ENCODE peak calls at places on chromosomes 1 and 21, in six cellular contexts. J is Peyer's patch, Z is neuronal stem cell, D is H9, T is tibial artery, G is prostate gland. X is an unnamed sample. For H3K4me1 and H3K27me3, the result is how much of the 10 kb centered on the place peaks cover.

GRCh38 chr1:84675631-84676030 is 14.6 kb downstream of the SSX2IP start:
- DNase-seq in J (no peak), Z (no peak), D (no peak), T (no peak), G (no peak), X (no peak)

GRCh38 chr21:39556176-39556575 is 56.6 kb upstream of the B3GALT5 start:
- DNase-seq in J (no peak), Z (peak), D (peak), T (no peak), G (no peak), X (no peak)

GRCh38 chr1:39729842-39730241 is 8.8 kb upstream of the PPIE start:
- DNase-seq in J (no peak), Z (no peak), D (no peak), T (no peak), G (no peak), X (no peak)

GRCh38 chr1:34846265-34846664 is 13.3 kb downstream of the SMIM12 start:
- DNase-seq in J (no peak), Z (no peak), D (no peak), T (no peak), G (no peak), X (no peak)

GRCh38 chr1:68384872-68385390 is 64.8 kb downstream of the RPE65 start:
- DNase-seq in J (no peak), Z (no peak), D (no peak), T (no peak), G (no peak), X (no peak)

GRCh38 chr1:234505774-234506114 is 26.8 kb upstream of the TARBP1 start:
- DNase-seq in J (no peak), Z (no peak), D (no peak), T (no peak), G (no peak), X (no peak)

GRCh38 chr1:167658574-167659328 is 28.7 kb downstream of the RCSD1 start:
- DNase-seq in J (no peak), Z (no peak), D (no peak), T (no peak), G (no peak), X (no peak)

GRCh38 chr1:10109372-10109771 is 76.6 kb downstream of the UBE4B start:
- DNase-seq in J (no peak), Z (no peak), D (no peak), T (no peak), G (peak), X (no peak)

GRCh38 chr1:179094826-179095225 is 13.0 kb downstream of the TOR3A start:
- DNase-seq in J (no peak), Z (no peak), D (no peak), T (no peak), G (peak), X (no peak)

GRCh38 chr21:44024257-44024656 is 12.1 kb downstream of the TRAPPC10 start:
- DNase-seq in J (no peak), Z (no peak), D (no peak), T (no peak), G (no peak), X (no peak)

GRCh38 chr1:168676861-168677260 is 52.1 kb downstream of the DPT start:
- DNase-seq in J (no peak), Z (no peak), D (no peak), T (no peak), G (no peak), X (no peak)

GRCh38 chr1:27806758-27807157 is 23.8 kb upstream of the PPP1R8 start:
- DNase-seq in J (no peak), Z (no peak), D (no peak), T (no peak), G (no peak), X (no peak)

GRCh38 chr21:42845296-42845965 is 33.9 kb downstream of the WDR4 start:
- DNase-seq in J (peak), Z (no peak), D (peak), T (peak), G (peak), X (peak)

GRCh38 chr1:20322081-20322824 is 31.6 kb downstream of the VWA5B1 start:
- DNase-seq in J (no peak), Z (no peak), D (no peak), T (no peak), G (no peak), X (no peak)

GRCh38 chr1:9400425-9401079 is 107.9 kb downstream of the SPSB1 start:
- DNase-seq in J (no peak), Z (no peak), D (no peak), T (no peak), G (no peak), X (no peak)

GRCh38 chr1:1678581-1679380 is 13.8 kb downstream of the SLC35E2B start:
- DNase-seq in J (peak), Z (no peak), D (peak), T (peak), G (no peak), X (peak)

GRCh38 chr1:241749924-241750695 is 97.9 kb upstream of the EXO1 start:
- DNase-seq in J (no peak), Z (no peak), D (no peak), T (no peak), G (no peak), X (no peak)

GRCh38 chr1:203625623-203626189 is 926 bp upstream of the ATP2B4 start:
- DNase-seq in J (no peak), Z (no peak), D (no peak), T (no peak), G (peak), X (no peak)

GRCh38 chr21:25657140-25657539 is 18.1 kb downstream of the JAM2 start:
- DNase-seq in J (no peak), Z (no peak), D (no peak), T (no peak), G (no peak), X (no peak)

GRCh38 chr1:44021581-44022321 is 9.5 kb downstream of the SLC6A9 start:
- DNase-seq in J (peak), Z (no peak), D (no peak), T (no peak), G (no peak), X (no peak)

GRCh38 chr1:115969509-115969908 is 6.8 kb upstream of the SLC22A15 start:
- DNase-seq in J (no peak), Z (no peak), D (peak), T (no peak), G (no peak), X (no peak)

GRCh38 chr1:236261033-236261432 is 20.7 kb downstream of the ERO1B start:
- DNase-seq in J (no peak), Z (no peak), D (no peak), T (no peak), G (no peak), X (no peak)

GRCh38 chr1:9500756-9501754 is 38.2 kb upstream of the SLC25A33 start:
- DNase-seq in J (no peak), Z (no peak), D (no peak), T (no peak), G (no peak), X (no peak)

GRCh38 chr1:63042278-63042677 is 258.3 kb downstream of the ATG4C start:
- DNase-seq in J (no peak), Z (no peak), D (no peak), T (no peak), G (no peak), X (no peak)

DNA sequence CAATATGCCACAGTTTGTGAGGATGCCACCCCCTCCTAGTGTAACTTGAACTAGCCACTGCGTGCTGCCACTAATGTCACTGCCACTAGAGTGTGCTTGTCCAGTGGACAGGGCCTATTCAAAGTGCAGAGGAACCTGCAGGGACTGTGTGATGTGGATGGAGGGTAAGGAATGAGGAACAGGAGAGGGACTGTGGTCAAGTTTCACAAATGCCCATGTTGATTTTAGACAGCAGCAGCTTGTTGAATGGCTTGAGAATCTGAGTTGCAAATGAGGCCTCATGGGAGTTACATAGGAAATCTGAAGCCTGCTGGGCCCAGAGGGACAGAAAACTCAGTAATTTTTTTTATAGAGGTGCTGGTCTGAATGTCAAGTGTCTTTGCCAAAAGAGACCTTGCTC is 112.3 kb downstream of the HHAT start:
- DNase-seq in J (no peak), Z (no peak), D (no peak), T (no peak), G (no peak), X (no peak)
- H3K4me1 ChIP-seq in J (under half), Z (under half), D (under half), T (under half), G (under half), X (under half)

GRCh38 chr1:26557078-26557477 is 27.5 kb downstream of the RPS6KA1 start:
- DNase-seq in J (no peak), Z (no peak), D (no peak), T (no peak), G (no peak), X (no peak)

GRCh38 chr1:26554781-26555180 is 25.2 kb downstream of the RPS6KA1 start:
- DNase-seq in J (no peak), Z (no peak), D (no peak), T (no peak), G (no peak), X (no peak)

GRCh38 chr1:26553942-26554682 is 24.6 kb downstream of the RPS6KA1 start:
- DNase-seq in J (no peak), Z (no peak), D (no peak), T (no peak), G (no peak), X (peak)

GRCh38 chr1:26555550-26555981 is 26.0 kb downstream of the RPS6KA1 start:
- DNase-seq in J (no peak), Z (no peak), D (no peak), T (no peak), G (no peak), X (no peak)

DNA sequence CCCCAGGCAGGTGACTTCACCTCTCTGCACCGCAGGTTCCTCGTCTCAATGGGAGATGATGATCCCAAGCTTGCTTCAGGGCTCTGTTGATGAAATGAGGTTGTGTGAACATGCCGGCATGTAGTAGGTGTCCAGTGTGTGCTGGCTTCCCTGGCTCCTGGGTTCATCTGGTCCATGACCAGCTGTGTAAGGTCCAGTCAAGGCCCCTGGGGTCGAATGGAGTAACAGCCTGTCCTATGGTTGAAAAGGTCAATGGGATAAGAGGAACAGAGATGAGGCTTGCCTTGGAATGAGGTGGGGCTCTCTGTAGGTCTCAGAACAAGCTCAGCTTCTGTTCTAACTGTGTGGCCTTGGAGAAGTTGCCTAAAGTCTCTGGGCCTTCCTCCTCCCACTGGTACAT is 26.5 kb downstream of the RPS6KA1 start:
- DNase-seq in J (no peak), Z (no peak), D (no peak), T (no peak), G (no peak), X (no peak)
- H3K27ac ChIP-seq in J (no peak), Z (no peak), D (no peak), T (no peak), G (no peak), X (no peak)

GRCh38 chr1:110067429-110067956 is 3.0 kb downstream of the ALX3 start:
- DNase-seq in J (no peak), Z (no peak), D (peak), T (no peak), G (no peak), X (no peak)
- H3K27me3 ChIP-seq in J (under half), Z (under half), D (half or more), T (under half), G (under half), X (half or more)

GRCh38 chr1:154418062-154418897 is 13.1 kb downstream of the IL6R start:
- DNase-seq in J (peak), Z (no peak), D (no peak), T (peak), G (peak), X (peak)
- H3K4me1 ChIP-seq in J (half or more), Z (under half), D (under half), T (half or more), G (half or more), X (half or more)

GRCh38 chr1:111290104-111290503 is 547 bp upstream of the CHIA start:
- DNase-seq in J (no peak), Z (no peak), D (no peak), T (no peak), G (no peak), X (no peak)
- H3K27ac ChIP-seq in J (no peak), Z (no peak), D (no peak), T (no peak), G (no peak), X (no peak)

GRCh38 chr1:76101534-76101933 is 27.0 kb downstream of the ST6GALNAC3 start:
- DNase-seq in J (no peak), Z (no peak), D (no peak), T (no peak), G (no peak), X (no peak)

GRCh38 chr1:76106719-76107235 is 32.2 kb downstream of the ST6GALNAC3 start:
- DNase-seq in J (no peak), Z (no peak), D (no peak), T (no peak), G (no peak), X (no peak)

GRCh38 chr1:76103034-76103433 is 28.5 kb downstream of the ST6GALNAC3 start:
- DNase-seq in J (no peak), Z (no peak), D (no peak), T (no peak), G (no peak), X (no peak)

GRCh38 chr1:76106251-76106650 is 31.7 kb downstream of the ST6GALNAC3 start:
- DNase-seq in J (no peak), Z (no peak), D (no peak), T (no peak), G (no peak), X (no peak)

DNA sequence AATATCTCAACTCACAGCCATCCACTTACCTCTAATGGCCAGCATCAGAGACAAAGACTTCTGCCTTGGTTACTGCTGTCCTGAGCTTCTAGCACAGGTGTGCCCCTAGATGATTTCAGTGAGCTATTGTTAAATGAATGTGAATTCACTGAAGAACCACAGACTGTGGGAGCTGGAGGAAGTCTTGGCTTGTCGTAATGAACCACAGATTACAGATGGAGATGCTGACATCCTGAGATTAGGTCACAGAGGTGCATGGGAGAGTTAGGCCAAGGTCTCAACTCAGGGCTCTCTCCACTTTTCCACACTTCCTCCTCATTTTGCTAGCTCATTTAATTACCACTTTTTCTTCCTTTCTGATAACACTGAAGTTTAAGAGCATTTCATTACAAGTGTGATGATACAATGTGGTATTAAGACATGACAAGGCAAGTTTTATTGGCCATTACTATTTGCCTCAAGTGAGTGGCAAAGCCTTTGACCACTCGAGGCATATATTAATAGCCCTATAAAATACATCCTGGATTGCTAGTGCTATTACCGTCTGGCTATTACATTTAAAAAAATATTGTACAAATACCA is 30.8 kb downstream of the ST6GALNAC3 start:
- DNase-seq in J (no peak), Z (no peak), D (no peak), T (no peak), G (no peak), X (no peak)
- H3K27me3 ChIP-seq in J (under half), Z (under half), D (under half), T (under half), G (under half), X (under half)